ENCODE peak calls at places on chromosomes 12 and 14, in eight cellular contexts. Z, Y, O, F, P, I, S and X are unnamed samples.

GRCh38 chr12:6323340-6323994 is 13.0 kb downstream of the PLEKHG6 start:
- DNase-seq in I (no peak), P (no peak), Z (peak), F (peak), S (peak), Y (no peak), O (peak), X (peak)

GRCh38 chr12:113184098-113184899 is 979 bp downstream of the DDX54 start:
- DNase-seq in P (no peak), I (peak), O (no peak), Z (no peak), Y (peak), F (peak), S (no peak), X (no peak)

GRCh38 chr14:90276627-90277367 is 20.4 kb downstream of the PSMC1 start:
- DNase-seq in S (peak), Z (no peak), O (peak), Y (no peak), I (no peak), P (no peak), F (no peak), X (peak)

GRCh38 chr14:71749613-71750238 is 182.5 kb upstream of the RGS6 start:
- DNase-seq in Z (no peak), P (no peak), Y (no peak), S (no peak), F (no peak), I (no peak), O (no peak), X (no peak)

GRCh38 chr14:96363751-96364336 is 518 bp downstream of the GSKIP start:
- DNase-seq in F (peak), P (peak), Y (peak), S (peak), I (peak), O (peak), Z (peak), X (peak)

GRCh38 chr14:69994002-69994401 is 114.8 kb downstream of the SMOC1 start:
- DNase-seq in P (no peak), Z (no peak), O (peak), I (no peak), F (no peak), Y (no peak), S (no peak), X (peak)

GRCh38 chr12:69555461-69555860 is 29.8 kb upstream of the CCT2 start:
- DNase-seq in S (no peak), Y (no peak), P (no peak), Z (no peak), O (peak), I (no peak), F (no peak), X (peak)

GRCh38 chr14:101595887-101596721 is 34.8 kb downstream of the DIO3 start:
- DNase-seq in Z (peak), P (no peak), I (no peak), S (peak), Y (peak), O (no peak), F (no peak), X (no peak)

GRCh38 chr14:101476931-101477553 is 84.3 kb upstream of the DIO3 start:
- DNase-seq in Z (peak), O (no peak), I (no peak), F (no peak), P (no peak), S (peak), Y (peak), X (no peak)

GRCh38 chr12:122349078-122349477 is 73.4 kb downstream of the CLIP1 start:
- DNase-seq in O (no peak), F (no peak), S (no peak), Y (no peak), I (no peak), P (no peak), Z (no peak), X (no peak)

GRCh38 chr14:52862652-52863338 is 71.4 kb upstream of the GNPNAT1 start:
- DNase-seq in Z (no peak), F (no peak), I (no peak), P (no peak), Y (no peak), O (peak), S (no peak), X (peak)

GRCh38 chr14:96136361-96136760 is 68.3 kb upstream of the BDKRB2 start:
- DNase-seq in Y (no peak), O (peak), I (no peak), P (no peak), F (no peak), Z (no peak), S (no peak), X (peak)

GRCh38 chr14:61861320-61861865 is 99.2 kb downstream of the SNAPC1 start:
- DNase-seq in O (no peak), F (no peak), Z (no peak), Y (no peak), P (no peak), S (no peak), I (no peak), X (no peak)

GRCh38 chr12:56387152-56387551 is 24.5 kb upstream of the APOF start:
- DNase-seq in Y (no peak), S (no peak), O (peak), I (no peak), P (no peak), F (no peak), Z (no peak), X (peak)

GRCh38 chr12:6962285-6963015 is 8.0 kb downstream of the PHB2 start:
- DNase-seq in Y (peak), P (peak), Z (peak), S (peak), O (no peak), I (no peak), F (peak), X (no peak)

GRCh38 chr12:54038760-54039414 is 6.0 kb downstream of the HOXC5 start:
- DNase-seq in P (no peak), I (no peak), F (peak), O (no peak), Z (peak), Y (no peak), S (no peak), X (peak)

GRCh38 chr12:53213348-53213747 is 6.3 kb upstream of the ITGB7 start:
- DNase-seq in F (peak), I (peak), S (peak), P (peak), Y (peak), O (peak), Z (peak), X (peak)

GRCh38 chr14:26820101-26820500 is 222.3 kb upstream of the NOVA1 start:
- DNase-seq in O (no peak), P (no peak), Y (no peak), I (no peak), S (no peak), Z (no peak), F (no peak), X (peak)

GRCh38 chr12:74646831-74647230 is 109.2 kb downstream of the ATXN7L3B start:
- DNase-seq in S (no peak), P (no peak), F (no peak), I (no peak), Z (no peak), O (no peak), Y (no peak), X (no peak)

GRCh38 chr14:99155173-99155777 is 116.7 kb downstream of the BCL11B start:
- DNase-seq in Z (no peak), S (no peak), O (no peak), F (peak), I (no peak), P (no peak), Y (no peak), X (no peak)

GRCh38 chr12:122614839-122615238 is 87.8 kb downstream of the KNTC1 start:
- DNase-seq in Z (no peak), S (no peak), F (no peak), P (no peak), O (peak), Y (no peak), I (no peak), X (peak)

GRCh38 chr14:23441076-23441475 is 5.6 kb upstream of the MYH7 start:
- DNase-seq in Z (no peak), I (no peak), S (no peak), O (no peak), F (no peak), P (no peak), Y (no peak), X (peak)

GRCh38 chr14:36317650-36318049 is 2.8 kb downstream of the MBIP start:
- DNase-seq in Z (no peak), Y (no peak), F (no peak), S (no peak), I (no peak), P (no peak), O (peak), X (peak)

GRCh38 chr12:57389033-57389432 is 41.8 kb downstream of the R3HDM2 start:
- DNase-seq in F (no peak), P (no peak), Y (no peak), S (no peak), I (no peak), O (peak), Z (no peak), X (peak)

GRCh38 chr12:2640709-2641108 is 154.1 kb upstream of the FKBP4 start:
- DNase-seq in I (peak), F (peak), P (no peak), Z (peak), Y (peak), S (peak), O (peak), X (peak)

DNA sequence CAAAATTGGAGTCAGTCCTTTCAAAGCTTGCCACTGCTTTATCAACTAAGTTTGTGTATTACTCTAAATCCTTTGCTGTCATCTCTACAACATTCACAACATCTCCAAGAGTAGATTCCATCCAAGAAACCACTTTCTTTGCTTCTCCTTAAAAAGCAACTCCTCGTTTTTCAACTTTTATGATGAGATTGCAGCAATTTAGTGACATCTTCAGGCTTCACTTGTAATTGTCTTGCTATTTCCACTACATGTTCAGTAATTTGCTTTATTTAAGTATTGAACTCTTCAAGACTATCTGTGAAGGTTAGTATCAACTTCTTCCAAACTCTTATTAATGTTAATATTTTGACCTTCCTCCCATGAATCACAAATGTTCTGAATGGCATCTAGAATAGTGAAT is 747.9 kb downstream of the TMTC2 start:
- DNase-seq in Z (no peak), I (no peak), Y (no peak), S (no peak), F (no peak), P (no peak), O (no peak), X (no peak)
- TF ChIP-seq CTCF in Z (no peak), I (no peak), Y (no peak), S (no peak), F (no peak), P (no peak), O (no peak), X (no peak)

DNA sequence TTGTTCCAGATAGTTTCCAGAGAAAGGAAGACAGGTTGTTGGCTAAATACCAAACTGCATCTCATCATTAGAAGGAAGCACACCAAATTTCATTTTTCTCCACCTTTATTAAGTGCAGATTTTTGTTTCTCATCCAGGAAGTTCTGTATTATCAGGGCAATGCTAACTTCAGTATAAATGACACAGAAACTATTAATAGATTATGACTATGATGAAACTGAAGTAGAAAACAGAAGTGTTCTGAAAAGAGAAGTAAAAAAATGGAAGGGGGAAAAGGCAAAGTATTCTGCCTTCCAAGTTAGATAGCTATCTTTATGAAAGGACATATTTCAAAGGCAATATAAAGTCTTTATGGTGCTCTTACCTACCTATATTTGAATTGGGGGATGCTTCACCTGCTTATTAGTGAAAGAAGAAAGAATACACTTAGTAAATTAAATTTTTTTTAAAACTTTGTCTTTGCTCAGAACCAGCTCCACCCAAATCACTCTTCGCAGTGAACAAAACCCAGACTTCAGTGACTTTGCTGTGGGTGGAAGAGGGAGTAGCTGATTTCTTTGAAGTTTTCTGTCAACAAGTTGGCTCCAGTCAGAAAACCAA is 223.9 kb downstream of the PTPRO start:
- DNase-seq in O (no peak), Z (no peak), Y (no peak), I (no peak), P (no peak), F (no peak), S (no peak), X (no peak)
- H3K4me3 ChIP-seq in O (no peak), Z (no peak), Y (no peak), I (peak), P (no peak), F (peak), S (no peak), X (no peak)

GRCh38 chr12:98422359-98422758 is 93.0 kb upstream of the TMPO start:
- DNase-seq in S (no peak), Z (no peak), P (no peak), I (peak), O (no peak), F (no peak), Y (no peak), X (no peak)

GRCh38 chr12:98424726-98425401 is 90.5 kb upstream of the TMPO start:
- DNase-seq in Y (no peak), I (no peak), P (peak), Z (peak), O (peak), S (peak), F (no peak), X (peak)

GRCh38 chr12:98421336-98421735 is 94.1 kb upstream of the TMPO start:
- DNase-seq in S (no peak), P (no peak), I (no peak), O (no peak), Z (no peak), F (no peak), Y (no peak), X (no peak)

GRCh38 chr12:98423963-98424362 is 91.4 kb upstream of the TMPO start:
- DNase-seq in I (no peak), S (no peak), Y (no peak), F (no peak), Z (no peak), O (no peak), P (no peak), X (no peak)

GRCh38 chr12:98422809-98423208 is 92.6 kb upstream of the TMPO start:
- DNase-seq in S (no peak), I (no peak), O (no peak), F (no peak), P (no peak), Z (no peak), Y (peak), X (peak)
- TF ChIP-seq CTCF in S (no peak), I (peak), O (peak), F (no peak), P (no peak), Z (no peak), Y (no peak), X (peak)

GRCh38 chr14:46988312-46988711 is 336.7 kb upstream of the RPL10L start:
- DNase-seq in Z (no peak), S (no peak), F (no peak), Y (no peak), O (no peak), I (no peak), P (no peak), X (no peak)

DNA sequence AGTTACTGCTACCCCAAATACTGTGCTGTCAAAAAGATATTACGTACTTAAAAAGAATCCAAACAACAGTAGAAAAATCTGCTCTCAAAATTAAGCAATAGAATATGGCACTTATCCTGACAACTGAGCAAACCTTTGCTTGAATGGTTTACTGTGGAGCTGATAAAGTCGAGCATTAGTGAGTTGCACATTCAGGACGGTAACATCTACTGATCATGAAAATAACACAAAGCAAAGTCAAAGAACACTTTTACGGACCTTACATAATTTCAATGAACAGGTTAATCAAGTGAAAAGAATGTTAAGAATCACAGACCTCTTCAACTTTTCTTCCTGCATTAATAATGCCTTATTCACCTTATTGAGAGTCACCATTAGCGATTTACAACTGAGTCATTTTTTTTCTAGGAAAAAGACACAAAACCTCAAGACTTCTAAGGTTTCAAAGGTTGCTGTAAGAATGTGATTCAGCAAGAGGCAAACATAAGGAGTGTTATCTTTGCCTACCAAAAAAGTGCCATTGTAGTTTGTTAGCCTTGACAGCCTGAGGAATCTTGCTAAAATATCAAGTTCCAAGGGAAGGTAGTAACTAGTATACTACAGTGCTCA is 334.1 kb upstream of the RPL10L start:
- DNase-seq in Z (no peak), O (no peak), P (no peak), F (no peak), Y (no peak), I (no peak), S (no peak), X (no peak)
- H3K4me3 ChIP-seq in Z (no peak), O (no peak), P (no peak), F (no peak), Y (no peak), I (no peak), S (no peak), X (no peak)